ENCODE peak calls at places on chromosomes 11 and 22, in eight cellular contexts. F is pancreas, E is mucosa of descending colon, S is HepG2, G is fibroblast of mammary gland, N is astrocyte of the spinal cord, Z is GM23338, B is PC-9. D is an unnamed sample.

GRCh38 chr22:47276219-47276843 is 513.9 kb downstream of the TBC1D22A start:
- DNase-seq in E (no peak), S (no peak), Z (no peak), F (no peak), B (no peak), G (no peak), N (peak), D (no peak)

GRCh38 chr22:42322562-42322926 is 52.1 kb upstream of the TCF20 start:
- DNase-seq in S (no peak), G (no peak), N (no peak), E (no peak), F (no peak), Z (no peak), B (no peak), D (no peak)

GRCh38 chr11:12077535-12078280 is 32.7 kb upstream of the MICAL2 start:
- DNase-seq in N (peak), G (peak), Z (no peak), E (no peak), F (no peak), B (no peak), S (no peak), D (no peak)

GRCh38 chr11:721913-722811 is 16.1 kb downstream of the EPS8L2 start:
- DNase-seq in N (no peak), S (no peak), B (no peak), G (no peak), E (peak), Z (peak), F (no peak), D (no peak)

GRCh38 chr11:5267033-5267563 is 2.6 kb downstream of the HBE1 start:
- DNase-seq in B (no peak), S (no peak), G (no peak), E (no peak), Z (no peak), N (no peak), F (no peak), D (no peak)

GRCh38 chr11:21933095-21933494 is 259.8 kb upstream of the ANO5 start:
- DNase-seq in Z (peak), B (no peak), F (no peak), G (no peak), N (no peak), E (no peak), S (no peak), D (no peak)

GRCh38 chr11:115848080-115848479 is 343.9 kb upstream of the CADM1 start:
- DNase-seq in B (no peak), E (no peak), N (no peak), G (no peak), F (peak), Z (peak), S (peak), D (no peak)

GRCh38 chr22:32142600-32142999 is 16.5 kb downstream of the C22orf42 start:
- DNase-seq in S (no peak), F (no peak), Z (no peak), N (no peak), B (no peak), E (no peak), G (no peak), D (no peak)

GRCh38 chr11:84260862-84261261 is 974.7 kb upstream of the CCDC90B start:
- DNase-seq in B (no peak), G (peak), N (peak), S (no peak), E (no peak), F (no peak), Z (no peak), D (no peak)

GRCh38 chr11:3840289-3840869 is 380 bp downstream of the RHOG start:
- DNase-seq in S (no peak), Z (peak), E (no peak), G (no peak), F (no peak), N (no peak), B (no peak), D (no peak)

GRCh38 chr22:44764373-44764772 is 12.0 kb downstream of the ARHGAP8 start:
- DNase-seq in N (no peak), Z (no peak), G (no peak), E (no peak), B (no peak), F (no peak), S (no peak), D (no peak)

GRCh38 chr11:10655227-10655626 is 38.3 kb downstream of the IRAG1 start:
- DNase-seq in S (no peak), Z (no peak), G (no peak), B (no peak), F (no peak), E (no peak), N (no peak), D (no peak)

GRCh38 chr11:66867425-66868040 is 10.7 kb downstream of the LRFN4 start:
- DNase-seq in Z (peak), E (no peak), G (no peak), B (no peak), N (no peak), F (no peak), S (no peak), D (no peak)

GRCh38 chr11:106424111-106424510 is 346.6 kb downstream of the AASDHPPT start:
- DNase-seq in G (peak), F (no peak), B (peak), Z (no peak), S (no peak), N (peak), E (no peak), D (no peak)

GRCh38 chr11:19980957-19981669 is 179.2 kb downstream of the DBX1 start:
- DNase-seq in G (no peak), Z (no peak), N (peak), F (no peak), E (peak), B (no peak), S (peak), D (peak)

GRCh38 chr22:42275970-42276369 is 5.5 kb upstream of the TCF20 start:
- DNase-seq in B (no peak), Z (no peak), E (no peak), N (no peak), F (no peak), G (no peak), S (no peak), D (no peak)

GRCh38 chr11:13238879-13239514 is 38.6 kb upstream of the BMAL1 start:
- DNase-seq in Z (peak), E (peak), F (peak), S (peak), B (no peak), G (peak), N (peak), D (no peak)

GRCh38 chr11:3109921-3110706 is 52.9 kb upstream of the CARS1 start:
- DNase-seq in G (peak), F (no peak), B (peak), E (peak), N (no peak), S (peak), Z (peak), D (no peak)

GRCh38 chr11:103920449-103920848 is 116.0 kb upstream of the DDI1 start:
- DNase-seq in F (no peak), S (no peak), E (no peak), N (peak), B (no peak), Z (no peak), G (peak), D (no peak)

GRCh38 chr11:76861490-76861953 is 804 bp downstream of the ACER3 start:
- DNase-seq in S (no peak), N (no peak), G (no peak), E (no peak), B (peak), Z (peak), F (no peak), D (peak)

GRCh38 chr22:22893077-22893805 is 5.6 kb downstream of the IGLL5 start:
- DNase-seq in B (no peak), N (no peak), G (no peak), E (no peak), F (no peak), S (no peak), Z (peak), D (no peak)

GRCh38 chr11:75100314-75100713 is 3.6 kb upstream of the OR2AT4 start:
- DNase-seq in S (no peak), Z (no peak), G (peak), F (no peak), B (peak), N (peak), E (no peak), D (no peak)

GRCh38 chr22:20423636-20424511 is 13.8 kb downstream of the SCARF2 start:
- DNase-seq in E (no peak), F (no peak), N (no peak), Z (no peak), G (no peak), B (no peak), S (peak), D (no peak)

GRCh38 chr22:17384612-17385345 is 15.5 kb downstream of the CECR2 start:
- DNase-seq in E (no peak), B (no peak), N (no peak), S (no peak), Z (no peak), F (no peak), G (no peak), D (no peak)

GRCh38 chr22:30705710-30706651 is 11.3 kb downstream of the OSBP2 start:
- DNase-seq in B (no peak), N (peak), S (peak), F (no peak), G (peak), E (no peak), Z (no peak), D (no peak)

GRCh38 chr11:2204361-2205213 is 33.0 kb upstream of the TH start:
- DNase-seq in N (no peak), E (peak), S (peak), B (no peak), Z (no peak), G (no peak), F (no peak), D (no peak)

GRCh38 chr11:47201015-47201414 is 13.8 kb upstream of the DDB2 start:
- DNase-seq in N (no peak), B (no peak), Z (peak), S (no peak), G (no peak), E (no peak), F (no peak), D (no peak)

GRCh38 chr11:1116104-1116503 is 41.4 kb downstream of the MUC2 start:
- DNase-seq in Z (no peak), F (no peak), G (no peak), E (peak), N (no peak), B (no peak), S (no peak), D (no peak)

GRCh38 chr11:35216962-35217667 is 78.1 kb downstream of the CD44 start:
- DNase-seq in G (no peak), S (peak), N (no peak), E (no peak), B (peak), F (peak), Z (no peak), D (no peak)

GRCh38 chr11:35905901-35906661 is 37.8 kb upstream of the LDLRAD3 start:
- DNase-seq in B (no peak), S (no peak), G (no peak), N (peak), E (no peak), F (no peak), Z (no peak), D (peak)

GRCh38 chr11:77705195-77705876 is 67.7 kb upstream of the CLNS1A start:
- DNase-seq in N (peak), S (peak), Z (peak), G (peak), B (peak), F (no peak), E (no peak), D (no peak)

GRCh38 chr11:94183886-94184264 is 55.2 kb downstream of the PANX1 start:
- DNase-seq in Z (peak), E (peak), N (peak), S (peak), G (peak), B (peak), F (peak), D (peak)

GRCh38 chr11:63573881-63574855 is 11.0 kb upstream of the PLAAT2 start:
- DNase-seq in B (no peak), G (peak), F (no peak), S (peak), N (peak), Z (no peak), E (peak), D (no peak)
- TF ChIP-seq CTCF in B (no peak), G (peak), F (no peak), S (peak), N (peak), Z (no peak), E (no peak), D (no peak)

GRCh38 chr11:118609380-118610219 is 2.2 kb downstream of the PHLDB1 start:
- DNase-seq in N (peak), Z (peak), G (no peak), E (peak), B (no peak), S (no peak), F (no peak), D (no peak)
- H3K4me3 ChIP-seq in N (peak), Z (peak), G (peak), E (no peak), B (no peak), S (no peak), F (no peak), D (no peak)

GRCh38 chr11:97269527-97269926 is 879.7 kb downstream of the JRKL start:
- DNase-seq in E (no peak), B (no peak), G (no peak), F (no peak), Z (peak), N (no peak), S (peak), D (no peak)
- TF ChIP-seq CTCF in E (no peak), B (peak), G (no peak), F (no peak), Z (peak), N (peak), S (peak), D (peak)

GRCh38 chr11:96339704-96340554 is 3.1 kb downstream of the MAML2 start:
- DNase-seq in E (peak), B (no peak), S (no peak), N (peak), Z (no peak), G (peak), F (no peak), D (no peak)

GRCh38 chr11:96342131-96342970 is 644 bp downstream of the MAML2 start:
- DNase-seq in E (no peak), Z (peak), N (no peak), B (peak), F (no peak), G (no peak), S (no peak), D (no peak)

GRCh38 chr11:96341237-96342130 is 1.5 kb downstream of the MAML2 start:
- DNase-seq in G (peak), E (peak), B (peak), S (peak), F (peak), Z (peak), N (peak), D (no peak)

GRCh38 chr11:96338910-96339703 is 3.9 kb downstream of the MAML2 start:
- DNase-seq in E (peak), B (no peak), F (no peak), S (peak), Z (peak), G (peak), N (peak), D (no peak)

GRCh38 chr11:96340555-96340885 is 2.5 kb downstream of the MAML2 start:
- DNase-seq in G (peak), F (no peak), Z (no peak), N (no peak), S (no peak), E (no peak), B (no peak), D (no peak)
- H3K4me3 ChIP-seq in G (peak), F (no peak), Z (no peak), N (peak), S (peak), E (no peak), B (peak), D (no peak)

GRCh38 chr11:33716236-33716635 is 15.6 kb upstream of the C11orf91 start:
- DNase-seq in G (peak), F (no peak), S (no peak), Z (peak), B (no peak), E (no peak), N (peak), D (no peak)
- TF ChIP-seq CTCF in G (peak), F (no peak), S (peak), Z (peak), B (peak), E (no peak), N (peak), D (peak)

GRCh38 chr11:114180301-114181055 is 115.7 kb upstream of the NNMT start:
- DNase-seq in N (no peak), S (peak), Z (peak), B (no peak), F (peak), G (peak), E (peak), D (peak)

GRCh38 chr11:114181195-114181594 is 115.0 kb upstream of the NNMT start:
- DNase-seq in N (no peak), E (peak), S (no peak), G (peak), F (no peak), Z (no peak), B (no peak), D (no peak)

GRCh38 chr11:114181752-114182151 is 114.4 kb upstream of the NNMT start:
- DNase-seq in Z (no peak), F (no peak), G (no peak), B (no peak), E (peak), N (no peak), S (no peak), D (no peak)

GRCh38 chr11:114178656-114179055 is 117.5 kb upstream of the NNMT start:
- DNase-seq in S (no peak), Z (no peak), N (no peak), E (peak), B (no peak), F (no peak), G (peak), D (no peak)

GRCh38 chr11:114179234-114179941 is 116.8 kb upstream of the NNMT start:
- DNase-seq in E (peak), Z (no peak), S (no peak), F (peak), N (peak), B (no peak), G (peak), D (peak)
- H3K4me3 ChIP-seq in E (peak), Z (no peak), S (no peak), F (no peak), N (peak), B (no peak), G (peak), D (peak)

GRCh38 chr22:26585104-26585790 is 4.7 kb downstream of the TPST2 start:
- DNase-seq in E (no peak), B (peak), G (peak), N (peak), F (no peak), S (no peak), Z (no peak), D (no peak)
- TF ChIP-seq CTCF in E (no peak), B (no peak), G (peak), N (peak), F (no peak), S (no peak), Z (peak), D (no peak)

GRCh38 chr11:33690290-33691050 is 10.2 kb downstream of the C11orf91 start:
- DNase-seq in G (peak), E (no peak), B (peak), F (no peak), N (peak), S (peak), Z (no peak), D (no peak)

GRCh38 chr11:33689506-33689905 is 11.1 kb downstream of the C11orf91 start:
- DNase-seq in E (no peak), S (no peak), Z (no peak), G (no peak), F (no peak), B (no peak), N (no peak), D (no peak)

GRCh38 chr11:33691051-33691864 is 9.4 kb downstream of the C11orf91 start:
- DNase-seq in S (peak), F (no peak), N (peak), Z (no peak), B (peak), G (no peak), E (no peak), D (no peak)

GRCh38 chr11:33694346-33695050 is 6.1 kb downstream of the C11orf91 start:
- DNase-seq in B (no peak), N (no peak), F (no peak), S (no peak), G (no peak), Z (no peak), E (no peak), D (no peak)

DNA sequence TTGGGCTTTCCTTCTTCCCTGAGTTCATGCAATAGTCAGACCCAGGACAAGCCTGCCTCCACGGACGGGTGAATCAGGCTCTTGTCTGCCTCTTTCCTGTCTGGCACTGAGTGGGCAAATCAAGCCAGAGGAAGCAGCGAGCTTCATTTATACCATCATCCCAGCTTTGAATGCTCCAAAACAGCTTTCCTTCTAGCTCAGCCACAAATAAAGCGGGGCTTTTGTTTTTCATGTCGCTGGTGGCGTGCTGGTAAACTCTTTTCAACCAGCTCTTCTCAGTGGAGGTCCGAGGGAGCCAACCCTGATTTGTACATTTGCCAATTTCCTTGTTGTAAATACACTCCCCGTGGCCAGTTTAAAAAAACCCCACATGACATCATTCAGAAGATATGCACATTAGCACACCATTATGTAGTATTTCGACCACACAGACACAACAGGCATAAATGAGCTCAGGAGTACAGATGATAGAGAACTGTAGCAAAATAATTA is 8.6 kb downstream of the C11orf91 start:
- DNase-seq in G (peak), F (peak), E (no peak), S (peak), B (peak), Z (no peak), N (peak), D (peak)
- H3K4me3 ChIP-seq in G (peak), F (no peak), E (no peak), S (no peak), B (peak), Z (no peak), N (no peak), D (no peak)

DNA sequence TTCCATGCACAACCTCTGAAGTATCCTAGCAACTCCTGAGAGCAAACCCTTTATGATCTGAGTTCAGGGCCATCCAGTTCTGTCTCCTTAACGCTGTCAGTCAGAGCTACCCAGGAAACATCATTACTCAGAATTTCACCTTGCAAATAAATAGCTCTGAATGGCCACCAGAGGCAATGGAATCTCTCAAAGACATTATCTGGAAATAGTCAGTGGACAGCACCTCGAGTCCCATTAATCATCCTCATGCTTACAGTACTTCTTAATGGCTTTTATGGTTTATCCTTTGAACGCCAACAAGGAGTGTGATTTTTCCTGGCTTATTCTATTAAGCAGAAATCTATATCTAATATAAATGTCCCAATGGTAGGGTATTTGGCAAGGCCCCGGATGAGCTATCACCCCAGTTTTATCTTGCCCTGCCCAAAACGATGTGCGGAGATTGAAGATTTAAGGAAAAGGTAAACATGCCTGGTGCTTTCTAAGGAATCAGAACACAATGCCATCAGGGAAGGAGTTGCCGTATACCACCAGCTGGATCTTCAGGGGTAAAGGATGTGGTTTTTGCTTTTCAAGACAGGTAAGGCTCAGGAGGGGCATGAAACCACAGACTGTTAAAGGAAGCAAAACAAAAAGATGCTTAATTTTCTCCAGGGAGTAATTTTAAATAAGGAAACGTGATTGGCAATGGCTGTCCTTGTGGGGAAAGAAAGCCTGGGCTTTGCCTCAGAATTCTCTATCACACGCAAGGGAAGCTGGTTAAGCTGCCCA is 655.8 kb downstream of the OPCML start:
- DNase-seq in G (no peak), F (no peak), N (no peak), S (no peak), Z (no peak), B (no peak), E (no peak), D (no peak)
- TF ChIP-seq CTCF in G (no peak), F (no peak), N (no peak), S (no peak), Z (no peak), B (no peak), E (no peak), D (no peak)

D was measured in LNCaP clone FGC.